ENCODE peak calls at places on chromosomes 13 and 19, in seven cellular contexts. B is mesendoderm, A is uterus, O is cardiac muscle cell, J is lower lobe of right lung, H is thoracic aorta, S is ascending aorta. L is an unnamed sample. For H3K27me3, the result is how much of the 10 kb centered on the place peaks cover.

GRCh38 chr19:54100560-54100959 is at the start of gene OSCAR:
- DNase-seq in J (peak), H (no peak), A (no peak), B (no peak), O (peak), S (no peak), L (no peak)

GRCh38 chr13:101757446-101758039 is 305.1 kb downstream of the ITGBL1 start:
- DNase-seq in J (no peak), O (peak), A (no peak), B (peak), S (no peak), H (no peak), L (no peak)

GRCh38 chr19:33055718-33056117 is 9.0 kb downstream of the RHPN2 start:
- DNase-seq in J (no peak), A (no peak), O (peak), H (no peak), S (no peak), B (peak), L (no peak)

GRCh38 chr19:42069619-42070293 is at the start of gene GRIK5:
- DNase-seq in S (no peak), H (no peak), A (peak), O (no peak), J (no peak), B (peak), L (no peak)

GRCh38 chr13:41017744-41018582 is 1.2 kb downstream of the ELF1 start:
- DNase-seq in S (no peak), A (no peak), J (no peak), H (no peak), O (no peak), B (no peak), L (no peak)

GRCh38 chr13:100269837-100270236 is 180.9 kb downstream of the PCCA start:
- DNase-seq in B (no peak), S (peak), J (peak), H (peak), O (peak), A (peak), L (no peak)

GRCh38 chr19:7894612-7895309 is 6.5 kb downstream of the LRRC8E start:
- DNase-seq in S (no peak), B (no peak), A (no peak), H (no peak), J (peak), O (no peak), L (no peak)

GRCh38 chr19:45218887-45219780 is 26.1 kb downstream of the EXOC3L2 start:
- DNase-seq in J (no peak), A (no peak), O (no peak), S (no peak), H (no peak), B (no peak), L (no peak)

GRCh38 chr19:45019187-45019586 is 17.9 kb downstream of the RELB start:
- DNase-seq in S (no peak), A (no peak), H (no peak), B (no peak), O (no peak), J (no peak), L (no peak)

GRCh38 chr19:40217027-40217810 is 965 bp downstream of the TTC9B start:
- DNase-seq in A (no peak), H (no peak), B (peak), S (no peak), O (no peak), J (peak), L (no peak)

GRCh38 chr13:46751811-46752635 is 44.9 kb downstream of the ESD start:
- DNase-seq in H (no peak), J (no peak), O (no peak), S (no peak), A (no peak), B (no peak), L (no peak)

GRCh38 chr13:31896427-31896826 is 135.1 kb upstream of the FRY start:
- DNase-seq in H (no peak), J (no peak), B (peak), O (peak), A (no peak), S (no peak), L (peak)

GRCh38 chr19:49823472-49823871 is 5.4 kb downstream of the MED25 start:
- DNase-seq in B (no peak), J (no peak), A (no peak), S (no peak), O (no peak), H (no peak), L (no peak)

GRCh38 chr13:91296011-91296410 is 51.5 kb upstream of the MIR17HG start:
- DNase-seq in O (no peak), A (no peak), B (no peak), J (no peak), H (no peak), S (no peak), L (no peak)

GRCh38 chr19:48656840-48657474 is 11.0 kb upstream of the CA11 start:
- DNase-seq in B (peak), A (no peak), H (no peak), S (no peak), J (no peak), O (peak), L (peak)

GRCh38 chr19:40365010-40365409 is 16.5 kb downstream of the PLD3 start:
- DNase-seq in A (no peak), B (no peak), O (no peak), J (no peak), S (no peak), H (no peak), L (no peak)

GRCh38 chr13:84658881-84659661 is 776.8 kb upstream of the SLITRK1 start:
- DNase-seq in B (no peak), S (no peak), A (no peak), J (no peak), H (no peak), O (peak), L (no peak)

GRCh38 chr13:23703241-23703640 is 133.0 kb downstream of the TNFRSF19 start:
- DNase-seq in H (no peak), S (no peak), O (peak), B (no peak), A (no peak), J (no peak), L (peak)

GRCh38 chr13:72062566-72062965 is 195.6 kb upstream of the DACH1 start:
- DNase-seq in B (peak), A (no peak), S (no peak), J (no peak), O (no peak), H (no peak), L (no peak)

GRCh38 chr13:26971990-26972888 is 199.4 kb downstream of the USP12 start:
- DNase-seq in H (no peak), A (no peak), J (peak), B (peak), S (no peak), O (peak), L (no peak)

GRCh38 chr19:48511800-48512503 is at the start of gene LMTK3:
- DNase-seq in O (peak), B (peak), H (no peak), A (no peak), J (peak), S (no peak), L (no peak)

GRCh38 chr13:110412132-110412912 is 105.2 kb downstream of the COL4A2 start:
- DNase-seq in H (peak), J (peak), S (peak), B (peak), A (peak), O (peak), L (peak)

GRCh38 chr19:17735410-17735809 is 15.9 kb upstream of the FCHO1 start:
- DNase-seq in B (no peak), S (no peak), H (no peak), A (no peak), O (no peak), J (no peak), L (no peak)

GRCh38 chr13:104487006-104487405 is 1420.8 kb upstream of the SLC10A2 start:
- DNase-seq in B (no peak), O (peak), A (no peak), J (no peak), H (no peak), S (no peak), L (no peak)

GRCh38 chr13:53010374-53011105 is 18.1 kb upstream of the OLFM4 start:
- DNase-seq in J (no peak), B (no peak), A (no peak), O (no peak), S (no peak), H (no peak), L (no peak)

GRCh38 chr19:45448887-45449299 is 18.9 kb upstream of the FOSB start:
- DNase-seq in O (peak), J (no peak), A (no peak), B (no peak), S (no peak), H (no peak), L (no peak)

GRCh38 chr19:17751103-17751911 is at the start of gene FCHO1:
- DNase-seq in B (no peak), S (peak), J (peak), O (no peak), H (no peak), A (no peak), L (no peak)

GRCh38 chr13:44451109-44451508 is 77.5 kb downstream of the SERP2 start:
- DNase-seq in O (no peak), B (no peak), J (no peak), S (no peak), A (no peak), H (no peak), L (no peak)

GRCh38 chr19:49925486-49925885 is 3.5 kb upstream of the ATF5 start:
- DNase-seq in S (no peak), J (no peak), H (no peak), A (no peak), B (no peak), O (no peak), L (no peak)

GRCh38 chr13:99355267-99356215 is 48.3 kb upstream of the GPR183 start:
- DNase-seq in H (no peak), A (no peak), J (no peak), B (no peak), S (no peak), O (no peak), L (no peak)

GRCh38 chr13:23516706-23517105 is 53.5 kb upstream of the TNFRSF19 start:
- DNase-seq in S (no peak), O (peak), J (no peak), B (no peak), A (no peak), H (no peak), L (no peak)

GRCh38 chr19:1309977-1310852 is 24.5 kb downstream of the EFNA2 start:
- DNase-seq in H (no peak), O (no peak), S (no peak), A (no peak), J (no peak), B (no peak), L (no peak)

GRCh38 chr19:1465191-1466016 is 13.6 kb downstream of the C19orf25 start:
- DNase-seq in O (no peak), S (no peak), J (no peak), H (no peak), B (peak), A (no peak), L (no peak)

GRCh38 chr19:6769006-6769637 is 1.9 kb upstream of the SH2D3A start:
- DNase-seq in J (no peak), A (no peak), H (no peak), S (no peak), O (peak), B (peak), L (no peak)

GRCh38 chr19:24060687-24061356 is 26.2 kb upstream of the ZNF254 start:
- DNase-seq in J (no peak), B (no peak), H (no peak), A (no peak), S (no peak), O (no peak), L (no peak)

GRCh38 chr19:3722443-3723109 is 14.4 kb downstream of the TJP3 start:
- DNase-seq in S (no peak), J (peak), O (no peak), B (peak), H (no peak), A (no peak), L (no peak)
- H3K27me3 ChIP-seq in S (under half), J (under half), O (under half), B (under half), H (under half), A (under half), L (under half)

DNA sequence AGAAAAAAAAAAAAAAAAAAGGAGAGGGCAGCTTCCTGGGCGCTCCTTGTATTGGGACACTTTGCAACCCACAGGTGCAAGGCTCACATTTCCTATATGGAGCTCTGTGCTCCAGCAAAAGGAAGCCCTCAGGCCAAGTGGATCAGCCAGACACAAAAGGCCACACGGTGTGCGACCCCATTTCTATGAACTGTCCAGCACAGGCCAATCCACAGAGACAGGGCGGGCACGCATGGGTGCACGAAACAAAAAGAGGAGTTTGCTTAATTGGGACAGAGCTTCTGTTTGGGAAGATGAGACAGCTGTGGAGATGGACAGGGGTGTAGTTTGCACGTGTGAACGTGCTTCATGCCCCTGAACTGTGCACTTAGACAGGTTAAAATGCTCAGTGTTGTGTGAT is 31.6 kb upstream of the MATK start:
- DNase-seq in H (no peak), S (no peak), J (no peak), A (no peak), O (no peak), B (no peak), L (no peak)
- H3K4me3 ChIP-seq in H (no peak), S (no peak), J (no peak), A (no peak), O (no peak), B (no peak), L (no peak)

GRCh38 chr19:13095393-13095784 is 7.3 kb downstream of the LYL1 start:
- DNase-seq in A (no peak), S (no peak), H (no peak), B (peak), J (no peak), O (no peak), L (no peak)
- H3K27me3 ChIP-seq in A (under half), S (under half), H (under half), B (under half), J (under half), O (half or more), L (under half)

GRCh38 chr19:2524840-2525723 is 49.2 kb downstream of the GADD45B start:
- DNase-seq in J (no peak), O (peak), S (peak), H (peak), B (peak), A (no peak), L (no peak)
- H3K4me3 ChIP-seq in J (no peak), O (no peak), S (peak), H (peak), B (no peak), A (peak), L (no peak)

GRCh38 chr19:10421981-10422461 is 1.7 kb downstream of the PDE4A start:
- DNase-seq in H (no peak), B (no peak), O (no peak), S (no peak), J (no peak), A (no peak), L (no peak)
- H3K27me3 ChIP-seq in H (under half), B (under half), O (half or more), S (under half), J (half or more), A (under half), L (under half)

GRCh38 chr19:16285769-16286564 is 38.7 kb upstream of the KLF2 start:
- DNase-seq in B (no peak), H (peak), A (peak), S (no peak), J (peak), O (peak), L (no peak)
- H3K4me3 ChIP-seq in B (no peak), H (peak), A (no peak), S (peak), J (peak), O (no peak), L (no peak)

GRCh38 chr13:113153810-113154748 is 4.4 kb upstream of the PROZ start:
- DNase-seq in S (no peak), J (peak), H (peak), O (peak), B (peak), A (peak), L (no peak)

GRCh38 chr13:113150545-113151365 is 7.7 kb upstream of the PROZ start:
- DNase-seq in B (no peak), J (no peak), H (no peak), A (no peak), O (no peak), S (no peak), L (no peak)

GRCh38 chr13:113155201-113155600 is 3.2 kb upstream of the PROZ start:
- DNase-seq in H (no peak), B (no peak), A (no peak), S (no peak), O (no peak), J (no peak), L (no peak)

GRCh38 chr13:113151745-113152707 is 6.4 kb upstream of the PROZ start:
- DNase-seq in A (no peak), J (no peak), H (no peak), B (peak), O (peak), S (no peak), L (no peak)

DNA sequence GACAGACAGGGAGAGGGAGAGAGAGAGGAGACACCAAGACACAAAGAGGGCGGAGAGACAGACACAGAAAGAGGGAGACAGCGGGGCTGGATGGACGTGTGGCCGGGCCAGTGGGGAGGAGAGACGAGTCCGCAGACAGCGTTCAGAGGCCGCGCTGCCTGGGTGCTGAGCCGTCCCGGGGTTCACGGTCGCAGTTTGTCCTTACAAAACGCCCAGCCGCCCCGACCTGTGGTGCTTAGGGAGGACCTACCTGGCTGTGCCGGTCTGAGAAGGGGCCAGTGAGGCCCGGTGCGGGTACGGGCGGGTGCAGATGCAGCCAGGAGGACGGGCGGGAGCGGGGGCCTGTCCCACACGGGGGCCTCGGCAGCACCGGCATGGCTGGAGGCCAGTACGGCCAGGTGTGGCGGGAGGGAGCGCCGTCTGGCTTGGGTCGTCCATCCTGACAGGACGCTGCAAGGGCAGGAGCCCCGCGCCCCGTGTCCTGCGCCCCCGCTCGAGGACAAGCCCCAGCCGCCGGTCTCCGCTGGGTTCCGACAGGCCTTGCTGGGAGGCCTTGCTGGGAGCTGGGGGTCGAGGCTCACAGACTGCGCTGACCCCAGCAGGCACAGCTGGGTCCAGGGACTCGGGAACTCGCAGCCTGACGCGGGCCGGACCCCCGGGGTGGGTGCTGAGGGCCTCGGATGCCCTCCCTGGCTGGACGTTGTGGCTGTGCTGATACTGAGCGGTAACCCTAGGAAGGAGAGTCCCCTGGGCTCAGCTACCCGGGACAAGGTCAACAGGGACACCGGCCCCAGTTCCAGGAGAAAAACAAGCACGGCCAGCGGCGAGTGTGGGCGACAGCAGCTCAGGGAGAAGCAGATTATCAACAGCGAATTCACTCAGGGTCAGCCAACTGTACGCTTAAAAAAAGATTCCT is 5.3 kb upstream of the PROZ start:
- DNase-seq in J (peak), O (peak), B (peak), A (peak), H (no peak), S (no peak), L (no peak)
- H3K27me3 ChIP-seq in J (under half), O (under half), B (under half), A (under half), H (under half), S (under half), L (under half)

GRCh38 chr19:10874019-10874418 is 2.7 kb downstream of the CARM1 start:
- DNase-seq in A (no peak), B (no peak), S (no peak), H (no peak), O (no peak), J (no peak), L (no peak)
- H3K4me3 ChIP-seq in A (no peak), B (no peak), S (no peak), H (no peak), O (no peak), J (no peak), L (no peak)